ENCODE peak calls at places on chromosomes 11 and 22, in six cellular contexts. M is osteoblast; K is tibial artery; O is type B pancreatic cell; N is naive thymus-derived CD8-positive, alpha-beta T cell; Y is IMR-90. E is an unnamed sample.

GRCh38 chr22:46281866-46282678 is 14.3 kb downstream of the TTC38 start:
- DNase-seq in K (no peak), O (no peak), M (peak), N (no peak), Y (no peak), E (no peak)

GRCh38 chr22:48755332-48755949 is 1072.2 kb downstream of the BRD1 start:
- DNase-seq in N (no peak), Y (no peak), K (peak), M (peak), O (peak), E (no peak)

GRCh38 chr22:30408388-30409101 is 11.7 kb downstream of the SEC14L2 start:
- DNase-seq in K (no peak), N (no peak), Y (peak), O (no peak), M (peak), E (no peak)

GRCh38 chr11:63670738-63671321 is 346 bp downstream of the ATL3 start:
- DNase-seq in N (peak), K (peak), M (peak), Y (no peak), O (no peak), E (no peak)

GRCh38 chr11:44842219-44842618 is 108.5 kb downstream of the TP53I11 start:
- DNase-seq in K (no peak), N (no peak), O (no peak), Y (peak), M (peak), E (no peak)

GRCh38 chr11:95346207-95346718 is 115.3 kb upstream of the SESN3 start:
- DNase-seq in K (no peak), M (no peak), O (no peak), Y (no peak), N (no peak), E (no peak)

GRCh38 chr22:47372111-47372581 is 609.7 kb downstream of the TBC1D22A start:
- DNase-seq in M (peak), O (peak), K (no peak), N (no peak), Y (no peak), E (peak)

GRCh38 chr11:23284626-23285025 is 424.4 kb upstream of the CCDC179 start:
- DNase-seq in Y (peak), N (no peak), O (no peak), K (no peak), M (no peak), E (no peak)

GRCh38 chr11:18225906-18226305 is 10.7 kb downstream of the SAA4 start:
- DNase-seq in M (no peak), O (no peak), K (no peak), N (no peak), Y (no peak), E (no peak)

GRCh38 chr11:66626382-66626781 is 10.0 kb downstream of the RBM14 start:
- DNase-seq in K (no peak), M (no peak), N (no peak), O (no peak), Y (no peak), E (no peak)

GRCh38 chr11:26712497-26712896 is 9.4 kb downstream of the SLC5A12 start:
- DNase-seq in K (no peak), M (no peak), Y (no peak), O (no peak), N (no peak), E (no peak)

GRCh38 chr11:102794382-102794781 is 3.6 kb downstream of the MMP1 start:
- DNase-seq in K (no peak), N (no peak), M (peak), O (no peak), Y (peak), E (no peak)

GRCh38 chr11:86524603-86525352 is 147.6 kb downstream of the ME3 start:
- DNase-seq in N (no peak), K (no peak), M (peak), Y (peak), O (no peak), E (no peak)

GRCh38 chr22:26852176-26852575 is 194.8 kb downstream of the MIAT start:
- DNase-seq in Y (no peak), N (no peak), M (no peak), K (no peak), O (no peak), E (no peak)

E was measured in kidney.